ENCODE peak calls at places on chromosome 22, in nine cellular contexts. P is stimulated activated CD8-positive, alpha-beta memory T cell treated with anti-CD3 and anti-CD28 coated beads, Interleukin-4, amount 100 ng/mL, for 1 hour; K is activated naive CD4-positive, alpha-beta T cell; Z is lung microvascular endothelial cell; O is stimulated activated CD4-positive, alpha-beta T cell treated with anti-CD3 and anti-CD28 coated beads, TNF-alpha, amount 100 ng/mL, for 24 hours; M is Caki2; B is SK-MEL-5; I is NB4; C is EL. A is an unnamed sample.

GRCh38 chr22:35608088-35608487 is 9.0 kb downstream of the MB start:
- DNase-seq in P (no peak), K (no peak), Z (no peak), O (no peak), M (no peak), B (no peak), I (no peak), C (no peak), A (no peak)

GRCh38 chr22:49355206-49355920 is 472.3 kb downstream of the BRD1 start:
- DNase-seq in P (no peak), K (no peak), Z (no peak), O (no peak), M (no peak), B (no peak), I (no peak), C (no peak), A (no peak)

GRCh38 chr22:27632451-27633295 is 168.9 kb downstream of the MN1 start:
- DNase-seq in P (no peak), K (no peak), Z (no peak), O (no peak), M (peak), B (no peak), I (no peak), C (no peak), A (no peak)

GRCh38 chr22:49948958-49949913 is 11.3 kb upstream of the PIM3 start:
- DNase-seq in P (no peak), K (no peak), Z (no peak), O (no peak), M (peak), B (no peak), I (no peak), C (no peak), A (no peak)

GRCh38 chr22:47366026-47366767 is 603.7 kb downstream of the TBC1D22A start:
- DNase-seq in P (no peak), K (no peak), Z (no peak), O (no peak), M (no peak), B (no peak), I (no peak), C (no peak), A (no peak)

GRCh38 chr22:30600925-30601324 is 6.0 kb upstream of the TCN2 start:
- DNase-seq in P (no peak), K (no peak), Z (no peak), O (no peak), M (no peak), B (no peak), I (peak), C (no peak), A (no peak)

GRCh38 chr22:39220897-39221850 is 23.6 kb downstream of the PDGFB start:
- DNase-seq in P (no peak), K (no peak), Z (peak), O (no peak), M (no peak), B (no peak), I (no peak), C (peak), A (no peak)

GRCh38 chr22:36912694-36913430 is 566 bp upstream of the CSF2RB start:
- DNase-seq in P (no peak), K (no peak), Z (no peak), O (no peak), M (no peak), B (no peak), I (no peak), C (no peak), A (no peak)

GRCh38 chr22:20456722-20457076 is 19.1 kb upstream of the SCARF2 start:
- DNase-seq in P (no peak), K (no peak), Z (no peak), O (no peak), M (no peak), B (no peak), I (no peak), C (no peak), A (no peak)

GRCh38 chr22:25380141-25380747 is 160.8 kb downstream of the CRYBB2 start:
- DNase-seq in P (no peak), K (no peak), Z (no peak), O (no peak), M (no peak), B (no peak), I (no peak), C (no peak), A (no peak)

GRCh38 chr22:38745676-38746460 is 9.9 kb downstream of the SUN2 start:
- DNase-seq in P (no peak), K (no peak), Z (no peak), O (no peak), M (no peak), B (no peak), I (no peak), C (no peak), A (no peak)

GRCh38 chr22:45423524-45423923 is 10.0 kb downstream of the RIBC2 start:
- DNase-seq in P (no peak), K (no peak), Z (no peak), O (no peak), M (no peak), B (no peak), I (no peak), C (no peak), A (no peak)

GRCh38 chr22:44291265-44292006 is 21.3 kb downstream of the SHISAL1 start:
- DNase-seq in P (no peak), K (no peak), Z (peak), O (no peak), M (no peak), B (no peak), I (peak), C (peak), A (no peak)

GRCh38 chr22:46933526-46933925 is 171.1 kb downstream of the TBC1D22A start:
- DNase-seq in P (no peak), K (no peak), Z (no peak), O (no peak), M (no peak), B (no peak), I (no peak), C (no peak), A (no peak)

GRCh38 chr22:47380692-47381091 is 618.2 kb downstream of the TBC1D22A start:
- DNase-seq in P (no peak), K (no peak), Z (no peak), O (no peak), M (no peak), B (no peak), I (no peak), C (no peak), A (no peak)

GRCh38 chr22:48960576-48960975 is 867.1 kb downstream of the BRD1 start:
- DNase-seq in P (no peak), K (no peak), Z (no peak), O (no peak), M (no peak), B (no peak), I (no peak), C (no peak), A (no peak)

GRCh38 chr22:43131773-43132501 is 11.3 kb downstream of the MCAT start:
- DNase-seq in P (no peak), K (no peak), Z (peak), O (no peak), M (no peak), B (no peak), I (no peak), C (no peak), A (no peak)

GRCh38 chr22:41512421-41513194 is 31.7 kb downstream of the POLR3H start:
- DNase-seq in P (no peak), K (no peak), Z (peak), O (no peak), M (peak), B (no peak), I (no peak), C (peak), A (no peak)

GRCh38 chr22:20015971-20016733 is 471 bp downstream of the ARVCF start:
- DNase-seq in P (no peak), K (no peak), Z (peak), O (no peak), M (no peak), B (no peak), I (peak), C (peak), A (no peak)

GRCh38 chr22:22086501-22087158 is 104.0 kb upstream of the TOP3B start:
- DNase-seq in P (no peak), K (no peak), Z (no peak), O (no peak), M (no peak), B (no peak), I (no peak), C (peak), A (no peak)

GRCh38 chr22:17946691-17947367 is 77.5 kb downstream of the MICAL3 start:
- DNase-seq in P (no peak), K (no peak), Z (no peak), O (no peak), M (no peak), B (peak), I (peak), C (no peak), A (no peak)

GRCh38 chr22:43363580-43364435 is 20.6 kb upstream of the SCUBE1 start:
- DNase-seq in P (no peak), K (no peak), Z (no peak), O (no peak), M (no peak), B (no peak), I (no peak), C (no peak), A (no peak)